ENCODE peak calls at places on chromosomes 1 and 21, in six cellular contexts. M is lower lobe of right lung, D is colonic mucosa, E is cardiac muscle cell, J is left lung, T is lung. L is an unnamed sample.

GRCh38 chr1:3695326-3696217 is 43.3 kb downstream of the TP73 start:
- DNase-seq in M (peak), D (no peak), E (peak), J (no peak), T (peak), L (no peak)

GRCh38 chr1:40299366-40300248 is 17.5 kb downstream of the COL9A2 start:
- DNase-seq in M (no peak), D (no peak), E (peak), J (no peak), T (no peak), L (no peak)

GRCh38 chr21:31557956-31558838 is 101.3 kb upstream of the SOD1 start:
- DNase-seq in M (no peak), D (peak), E (peak), J (no peak), T (no peak), L (peak)

GRCh38 chr21:31873275-31873695 is 465 bp downstream of the HUNK start:
- DNase-seq in M (no peak), D (peak), E (no peak), J (no peak), T (no peak), L (peak)

GRCh38 chr21:34580181-34580700 is 34.7 kb downstream of the RCAN1 start:
- DNase-seq in M (no peak), D (peak), E (peak), J (no peak), T (no peak), L (peak)

GRCh38 chr1:39925727-39926342 is 24.1 kb upstream of the MYCL start:
- DNase-seq in M (no peak), D (no peak), E (peak), J (no peak), T (no peak), L (no peak)

GRCh38 chr1:165397945-165398344 is 41.4 kb upstream of the LMX1A start:
- DNase-seq in M (no peak), D (no peak), E (peak), J (no peak), T (peak), L (no peak)

GRCh38 chr1:66043186-66043585 is 250.5 kb downstream of the PDE4B start:
- DNase-seq in M (no peak), D (no peak), E (no peak), J (no peak), T (no peak), L (no peak)

GRCh38 chr1:164369698-164370365 is 189.2 kb upstream of the PBX1 start:
- DNase-seq in M (no peak), D (no peak), E (no peak), J (no peak), T (no peak), L (no peak)

GRCh38 chr1:25568090-25568833 is 24.9 kb downstream of the LDLRAP1 start:
- DNase-seq in M (no peak), D (no peak), E (peak), J (no peak), T (no peak), L (peak)

GRCh38 chr1:55427576-55427975 is 212.4 kb upstream of the USP24 start:
- DNase-seq in M (no peak), D (no peak), E (no peak), J (no peak), T (no peak), L (no peak)

GRCh38 chr1:204578867-204579664 is 62.9 kb downstream of the MDM4 start:
- DNase-seq in M (no peak), D (peak), E (peak), J (no peak), T (no peak), L (no peak)

GRCh38 chr21:39968010-39968409 is 100.8 kb downstream of the PCP4 start:
- DNase-seq in M (no peak), D (no peak), E (no peak), J (no peak), T (no peak), L (no peak)

GRCh38 chr21:35923971-35924370 is 136.4 kb downstream of the SETD4 start:
- DNase-seq in M (no peak), D (no peak), E (no peak), J (no peak), T (no peak), L (no peak)

GRCh38 chr1:206658981-206659273 is 23.6 kb downstream of the DYRK3 start:
- DNase-seq in M (no peak), D (no peak), E (no peak), J (no peak), T (no peak), L (peak)

GRCh38 chr21:39189857-39190604 is 6.8 kb upstream of the PSMG1 start:
- DNase-seq in M (no peak), D (no peak), E (no peak), J (no peak), T (no peak), L (no peak)

GRCh38 chr1:89945852-89946476 is 48.9 kb upstream of the ZNF326 start:
- DNase-seq in M (no peak), D (no peak), E (peak), J (no peak), T (no peak), L (no peak)

GRCh38 chr21:16502897-16503296 is 773.1 kb downstream of the USP25 start:
- DNase-seq in M (no peak), D (no peak), E (no peak), J (no peak), T (no peak), L (no peak)

GRCh38 chr1:91712981-91713841 is 172.7 kb downstream of the TGFBR3 start:
- DNase-seq in M (no peak), D (peak), E (peak), J (no peak), T (no peak), L (peak)

GRCh38 chr1:164250365-164250764 is 308.6 kb upstream of the PBX1 start:
- DNase-seq in M (no peak), D (no peak), E (no peak), J (no peak), T (no peak), L (no peak)

GRCh38 chr1:67013573-67013972 is 40.4 kb downstream of the SLC35D1 start:
- DNase-seq in M (no peak), D (no peak), E (peak), J (no peak), T (no peak), L (no peak)

GRCh38 chr1:31531177-31532000 is 44.9 kb upstream of the TINAGL1 start:
- DNase-seq in M (no peak), D (no peak), E (peak), J (no peak), T (no peak), L (no peak)

GRCh38 chr21:46634966-46635323 is 529 bp upstream of the PRMT2 start:
- DNase-seq in M (peak), D (peak), E (peak), J (peak), T (peak), L (no peak)

GRCh38 chr1:90189889-90190288 is 195.0 kb downstream of the ZNF326 start:
- DNase-seq in M (no peak), D (no peak), E (no peak), J (no peak), T (no peak), L (no peak)

GRCh38 chr1:147600119-147601111 is 59.1 kb downstream of the BCL9 start:
- DNase-seq in M (no peak), D (no peak), E (peak), J (no peak), T (no peak), L (no peak)

GRCh38 chr1:228548788-228549187 is 61.6 kb downstream of the RNF187 start:
- DNase-seq in M (no peak), D (no peak), E (no peak), J (no peak), T (no peak), L (no peak)

GRCh38 chr1:12436817-12437599 is 181.0 kb downstream of the DHRS3 start:
- DNase-seq in M (no peak), D (no peak), E (peak), J (no peak), T (no peak), L (no peak)

GRCh38 chr1:205261946-205262668 is 34.4 kb downstream of the TMCC2 start:
- DNase-seq in M (no peak), D (no peak), E (peak), J (no peak), T (no peak), L (no peak)

GRCh38 chr1:172154571-172154970 is 265.9 kb upstream of the C1orf105 start:
- DNase-seq in M (no peak), D (no peak), E (peak), J (no peak), T (no peak), L (no peak)

GRCh38 chr1:110384581-110385321 is 6.1 kb downstream of the SLC16A4 start:
- DNase-seq in M (no peak), D (peak), E (no peak), J (no peak), T (no peak), L (no peak)

GRCh38 chr1:67710417-67710816 is 25.4 kb downstream of the GADD45A start:
- DNase-seq in M (no peak), D (no peak), E (peak), J (no peak), T (no peak), L (no peak)

GRCh38 chr1:12230549-12231275 is 882 bp downstream of the VPS13D start:
- DNase-seq in M (peak), D (peak), E (peak), J (peak), T (peak), L (peak)

GRCh38 chr1:81703352-81703735 is 97.4 kb upstream of the ADGRL2 start:
- DNase-seq in M (no peak), D (no peak), E (peak), J (no peak), T (no peak), L (no peak)

GRCh38 chr1:162444903-162445302 is 33.0 kb upstream of the SH2D1B start:
- DNase-seq in M (no peak), D (no peak), E (no peak), J (no peak), T (no peak), L (no peak)

GRCh38 chr1:8090241-8090702 is 64.2 kb upstream of the ERRFI1 start:
- DNase-seq in M (no peak), D (no peak), E (peak), J (no peak), T (no peak), L (no peak)

GRCh38 chr1:194830387-194830786 is 1644.0 kb upstream of the B3GALT2 start:
- DNase-seq in M (no peak), D (no peak), E (no peak), J (no peak), T (no peak), L (no peak)

GRCh38 chr1:22093513-22093912 is 41.0 kb downstream of the CDC42 start:
- DNase-seq in M (no peak), D (no peak), E (no peak), J (no peak), T (no peak), L (no peak)
- H3K27ac ChIP-seq in M (no peak), D (no peak), E (no peak), J (no peak), T (no peak), L (no peak)

GRCh38 chr1:158078569-158079080 is 85.2 kb downstream of the KIRREL1 start:
- DNase-seq in M (no peak), D (no peak), E (no peak), J (no peak), T (no peak), L (no peak)
- H3K4me3 ChIP-seq in M (no peak), D (no peak), E (no peak), J (no peak), T (no peak), L (no peak)

DNA sequence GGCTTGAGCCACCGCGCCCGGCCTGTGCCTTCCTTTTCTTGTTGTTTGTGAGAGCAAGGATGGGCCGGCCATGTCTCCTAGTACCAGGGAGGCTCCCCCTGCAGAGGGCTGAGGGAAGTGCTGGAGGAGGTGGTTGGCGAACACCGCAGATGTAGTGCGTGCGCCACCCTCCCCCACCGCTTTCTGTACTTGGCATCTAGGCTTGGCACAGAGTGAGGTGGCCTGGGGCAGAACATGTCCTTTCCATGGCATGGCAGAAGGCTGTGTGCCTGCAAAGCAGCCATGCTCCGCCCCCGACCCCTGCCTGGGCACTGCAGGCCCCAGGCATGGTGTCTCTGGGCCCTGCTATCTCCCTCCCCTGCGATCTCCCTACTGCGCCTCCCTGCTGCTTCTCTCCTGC is 30.7 kb downstream of the ALPL start:
- DNase-seq in M (peak), D (no peak), E (no peak), J (no peak), T (no peak), L (no peak)
- TF ChIP-seq CTCF in M (no peak), D (no peak), E (peak), J (no peak), T (no peak), L (no peak)

GRCh38 chr1:173948594-173948993 is 31.5 kb upstream of the SERPINC1 start:
- DNase-seq in M (no peak), D (no peak), E (no peak), J (no peak), T (no peak), L (no peak)

GRCh38 chr1:173946380-173946921 is 29.3 kb upstream of the SERPINC1 start:
- DNase-seq in M (no peak), D (no peak), E (no peak), J (no peak), T (no peak), L (no peak)
- H3K27ac ChIP-seq in M (no peak), D (no peak), E (no peak), J (no peak), T (no peak), L (no peak)

GRCh38 chr1:242002528-242002927 is 3.6 kb upstream of the MAP1LC3C start:
- DNase-seq in M (no peak), D (no peak), E (no peak), J (no peak), T (no peak), L (no peak)

GRCh38 chr1:241997401-241997800 is 1.5 kb downstream of the MAP1LC3C start:
- DNase-seq in M (no peak), D (no peak), E (no peak), J (no peak), T (no peak), L (no peak)

GRCh38 chr1:241998950-241999495 is at the start of gene MAP1LC3C:
- DNase-seq in M (no peak), D (no peak), E (no peak), J (no peak), T (no peak), L (no peak)

GRCh38 chr1:242002072-242002471 is 3.2 kb upstream of the MAP1LC3C start:
- DNase-seq in M (no peak), D (no peak), E (no peak), J (no peak), T (no peak), L (no peak)

DNA sequence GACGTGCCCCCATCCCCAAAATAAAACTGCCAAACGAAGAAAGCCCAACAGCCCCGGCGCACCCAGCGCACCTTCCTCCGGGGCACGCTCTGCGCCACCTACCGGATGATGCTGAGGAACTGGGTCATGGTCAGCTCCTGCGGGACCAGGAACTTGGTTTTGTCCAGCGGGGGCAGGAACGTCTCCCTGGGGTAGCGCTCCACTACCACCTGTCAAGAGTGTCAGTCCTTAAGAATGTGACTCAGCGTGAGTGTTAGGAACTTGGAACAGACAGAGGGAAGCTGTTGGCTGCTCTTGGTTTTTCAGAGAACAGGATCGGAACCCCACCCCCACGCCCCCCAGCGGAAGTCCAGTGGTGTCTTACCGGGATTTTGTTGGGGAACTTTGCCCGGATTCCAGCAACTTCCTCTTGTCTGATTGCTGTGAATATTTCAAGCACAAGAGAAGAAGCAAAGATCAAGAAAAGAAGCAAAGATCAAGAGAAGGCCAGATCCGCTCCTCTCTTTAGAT is 431 bp downstream of the MAP1LC3C start:
- DNase-seq in M (peak), D (peak), E (peak), J (peak), T (peak), L (peak)
- H3K4me3 ChIP-seq in M (peak), D (no peak), E (peak), J (peak), T (no peak), L (peak)

GRCh38 chr1:43622901-43623780 is 26.8 kb upstream of the KDM4A start:
- DNase-seq in M (peak), D (no peak), E (no peak), J (no peak), T (no peak), L (no peak)
- TF ChIP-seq CTCF in M (no peak), D (no peak), E (no peak), J (no peak), T (no peak), L (no peak)

GRCh38 chr1:167625040-167625823 is 4.8 kb upstream of the RCSD1 start:
- DNase-seq in M (no peak), D (no peak), E (no peak), J (no peak), T (no peak), L (no peak)
- H3K27ac ChIP-seq in M (no peak), D (no peak), E (no peak), J (no peak), T (no peak), L (no peak)

DNA sequence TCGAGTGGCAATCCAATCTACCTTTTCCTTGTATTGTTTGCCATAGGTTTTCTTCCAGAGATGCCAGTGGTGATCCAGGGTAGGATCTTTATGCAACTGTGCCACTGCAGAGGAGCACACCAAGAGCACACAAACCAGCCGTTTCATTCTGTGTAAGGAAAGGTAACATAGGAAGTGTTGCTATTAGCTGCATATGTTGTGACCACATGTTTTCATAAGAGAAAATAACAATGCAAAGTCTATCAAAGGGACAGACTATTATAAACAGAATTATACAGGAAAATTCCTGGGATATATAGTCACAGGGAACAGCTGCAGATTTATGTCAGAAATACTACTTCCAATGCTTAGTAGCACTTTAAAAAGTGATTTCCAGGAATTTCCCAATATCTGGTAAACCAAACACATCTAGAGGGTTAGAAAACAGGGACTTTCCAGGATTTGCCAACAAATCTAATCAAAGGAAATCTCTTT is 924 bp downstream of the CTSS start:
- DNase-seq in M (no peak), D (no peak), E (peak), J (no peak), T (no peak), L (no peak)
- H3K4me3 ChIP-seq in M (peak), D (peak), E (no peak), J (peak), T (no peak), L (peak)